ENCODE peak calls at places on chromosomes 12 and 14, in four cellular contexts. Z, G, C and Q are unnamed samples.

GRCh38 chr12:120066341-120066740 is 50.2 kb downstream of the RAB35 start:
- DNase-seq in G (no peak), Z (no peak), C (no peak), Q (no peak)

GRCh38 chr12:132340266-132341035 is 11.1 kb upstream of the GALNT9 start:
- DNase-seq in C (no peak), Z (no peak), G (no peak), Q (no peak)

GRCh38 chr12:24418157-24418556 is 468.7 kb upstream of the SOX5 start:
- DNase-seq in C (no peak), Z (no peak), G (no peak), Q (no peak)

GRCh38 chr12:53989227-53990113 is 4.5 kb downstream of the HOXC10 start:
- DNase-seq in C (no peak), Z (no peak), G (no peak), Q (no peak)

GRCh38 chr12:29350080-29350479 is 30.9 kb downstream of the ERGIC2 start:
- DNase-seq in C (no peak), G (no peak), Z (no peak), Q (no peak)

GRCh38 chr14:103745424-103745823 is 29.8 kb downstream of the ZFYVE21 start:
- DNase-seq in Z (no peak), G (no peak), C (no peak), Q (no peak)

GRCh38 chr12:112979281-112979680 is 962 bp downstream of the OAS2 start:
- DNase-seq in G (no peak), C (no peak), Z (peak; percentile 7), Q (no peak)

GRCh38 chr12:112214064-112214463 is 88.7 kb downstream of the TRAFD1 start:
- DNase-seq in C (no peak), Z (no peak), G (no peak), Q (no peak)

GRCh38 chr14:103705158-103705523 is 10.1 kb downstream of the XRCC3 start:
- DNase-seq in Z (no peak), G (peak; percentile 92), C (no peak), Q (no peak)

GRCh38 chr12:81284137-81284536 is 206.3 kb downstream of the ACSS3 start:
- DNase-seq in G (no peak), Z (no peak), C (no peak), Q (no peak)

GRCh38 chr12:24034160-24034559 is 84.7 kb upstream of the SOX5 start:
- DNase-seq in G (no peak), Z (no peak), C (no peak), Q (no peak)

GRCh38 chr12:67649165-67650126 is 901 bp downstream of the DYRK2 start:
- DNase-seq in C (no peak), G (peak; percentile 75), Z (peak; percentile 17), Q (no peak)